ENCODE peak calls at places on chromosomes 12 and 14, in six cellular contexts. One of them, this sample, is unnamed.

GRCh38 chr14:31926652-31927347 is 150.3 kb upstream of the ARHGAP5 start:
- DNase-seq in CD4-positive, alpha-beta T cell: no peak
- DNase-seq in upper lobe of left lung: no peak
- DNase-seq in stomach: no peak
- DNase-seq in A549: no peak
- DNase-seq in mucosa of descending colon: no peak
- DNase-seq in this sample: no peak

GRCh38 chr12:12275874-12276273 is 9.0 kb upstream of the LRP6 start:
- DNase-seq in CD4-positive, alpha-beta T cell: no peak
- DNase-seq in upper lobe of left lung: no peak
- DNase-seq in stomach: no peak
- DNase-seq in A549: no peak
- DNase-seq in mucosa of descending colon: no peak
- DNase-seq in this sample: no peak

GRCh38 chr12:90366286-90366685 is 588.7 kb downstream of the CCER1 start:
- DNase-seq in CD4-positive, alpha-beta T cell: no peak
- DNase-seq in upper lobe of left lung: no peak
- DNase-seq in stomach: no peak
- DNase-seq in A549: no peak
- DNase-seq in mucosa of descending colon: no peak
- DNase-seq in this sample: no peak

GRCh38 chr12:5612556-5613421 is 180.9 kb downstream of the NTF3 start:
- DNase-seq in CD4-positive, alpha-beta T cell: no peak
- DNase-seq in upper lobe of left lung: no peak
- DNase-seq in stomach: no peak
- DNase-seq in A549: no peak
- DNase-seq in mucosa of descending colon: no peak
- DNase-seq in this sample: no peak

GRCh38 chr12:93245543-93245942 is 132.2 kb upstream of the NUDT4 start:
- DNase-seq in CD4-positive, alpha-beta T cell: peak; percentile 56
- DNase-seq in upper lobe of left lung: no peak
- DNase-seq in stomach: no peak
- DNase-seq in A549: no peak
- DNase-seq in mucosa of descending colon: no peak
- DNase-seq in this sample: no peak

GRCh38 chr14:104872469-104873341 is 7.6 kb downstream of the CEP170B start:
- DNase-seq in CD4-positive, alpha-beta T cell: no peak
- DNase-seq in upper lobe of left lung: no peak
- DNase-seq in stomach: peak; percentile 65
- DNase-seq in A549: no peak
- DNase-seq in mucosa of descending colon: peak; percentile 53
- DNase-seq in this sample: no peak

GRCh38 chr14:77889971-77890442 is 90.1 kb downstream of the ADCK1 start:
- DNase-seq in CD4-positive, alpha-beta T cell: no peak
- DNase-seq in upper lobe of left lung: no peak
- DNase-seq in stomach: no peak
- DNase-seq in A549: no peak
- DNase-seq in mucosa of descending colon: no peak
- DNase-seq in this sample: no peak

GRCh38 chr14:61193471-61193870 is 87.7 kb downstream of the TMEM30B start:
- DNase-seq in CD4-positive, alpha-beta T cell: no peak
- DNase-seq in upper lobe of left lung: no peak
- DNase-seq in stomach: no peak
- DNase-seq in A549: no peak
- DNase-seq in mucosa of descending colon: no peak
- DNase-seq in this sample: no peak

GRCh38 chr14:54133896-54134295 is 177.3 kb upstream of the BMP4 start:
- DNase-seq in CD4-positive, alpha-beta T cell: no peak
- DNase-seq in upper lobe of left lung: peak; percentile 54
- DNase-seq in stomach: no peak
- DNase-seq in A549: peak; percentile 32
- DNase-seq in mucosa of descending colon: no peak
- DNase-seq in this sample: no peak

GRCh38 chr12:21276826-21277225 is 57.9 kb downstream of the SLCO1A2 start:
- DNase-seq in CD4-positive, alpha-beta T cell: no peak
- DNase-seq in upper lobe of left lung: peak; percentile 24
- DNase-seq in stomach: no peak
- DNase-seq in A549: no peak
- DNase-seq in mucosa of descending colon: no peak
- DNase-seq in this sample: no peak

GRCh38 chr12:43148711-43149110 is 403.3 kb downstream of the ADAMTS20 start:
- DNase-seq in CD4-positive, alpha-beta T cell: no peak
- DNase-seq in upper lobe of left lung: no peak
- DNase-seq in stomach: no peak
- DNase-seq in A549: no peak
- DNase-seq in mucosa of descending colon: no peak
- DNase-seq in this sample: no peak

GRCh38 chr12:53955776-53956250 is 1.1 kb downstream of the HOXC12 start:
- DNase-seq in CD4-positive, alpha-beta T cell: no peak
- DNase-seq in upper lobe of left lung: no peak
- DNase-seq in stomach: no peak
- DNase-seq in A549: no peak
- DNase-seq in mucosa of descending colon: no peak
- DNase-seq in this sample: no peak

GRCh38 chr14:83556746-83557460 is 1973.0 kb upstream of the FLRT2 start:
- DNase-seq in CD4-positive, alpha-beta T cell: no peak
- DNase-seq in upper lobe of left lung: no peak
- DNase-seq in stomach: no peak
- DNase-seq in A549: peak; percentile 11
- DNase-seq in mucosa of descending colon: no peak
- DNase-seq in this sample: no peak

GRCh38 chr14:97916669-97917068 is 1119.5 kb downstream of the VRK1 start:
- DNase-seq in CD4-positive, alpha-beta T cell: no peak
- DNase-seq in upper lobe of left lung: no peak
- DNase-seq in stomach: no peak
- DNase-seq in A549: no peak
- DNase-seq in mucosa of descending colon: no peak
- DNase-seq in this sample: no peak
- H3K9me3 ChIP-seq in CD4-positive, alpha-beta T cell: no peaks in the 10 kb centered on the region
- H3K9me3 ChIP-seq in upper lobe of left lung: no peaks in the 10 kb centered on the region
- H3K9me3 ChIP-seq in stomach: no peaks in the 10 kb centered on the region
- H3K9me3 ChIP-seq in A549: no peaks in the 10 kb centered on the region
- H3K9me3 ChIP-seq in mucosa of descending colon: no peaks in the 10 kb centered on the region
- H3K9me3 ChIP-seq in this sample: no peaks in the 10 kb centered on the region

DNA sequence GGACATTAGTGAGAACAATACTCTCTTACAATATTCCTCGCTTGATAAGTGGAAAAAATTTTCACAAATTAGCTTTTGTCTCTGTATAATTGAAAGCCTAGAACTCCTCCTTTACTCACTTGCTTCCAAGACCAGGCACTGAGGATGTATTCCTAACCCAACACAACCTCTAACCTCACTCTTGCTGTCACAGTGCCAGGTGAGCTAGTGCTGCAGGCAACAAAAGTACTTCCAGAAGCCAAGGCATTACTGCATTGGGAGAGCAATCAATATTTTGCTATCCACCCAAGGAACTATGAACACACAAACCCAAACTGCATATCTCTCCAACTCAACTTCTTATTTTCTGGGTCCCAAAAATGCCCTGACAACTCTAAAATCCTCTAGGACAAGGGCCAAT is 1081.0 kb downstream of the VRK1 start:
- DNase-seq in CD4-positive, alpha-beta T cell: no peak
- DNase-seq in upper lobe of left lung: no peak
- DNase-seq in stomach: no peak
- DNase-seq in A549: no peak
- DNase-seq in mucosa of descending colon: no peak
- DNase-seq in this sample: no peak
- H3K9me3 ChIP-seq in CD4-positive, alpha-beta T cell: no peaks in the 10 kb centered on the region
- H3K9me3 ChIP-seq in upper lobe of left lung: no peaks in the 10 kb centered on the region
- H3K9me3 ChIP-seq in stomach: no peaks in the 10 kb centered on the region
- H3K9me3 ChIP-seq in A549: no peaks in the 10 kb centered on the region
- H3K9me3 ChIP-seq in mucosa of descending colon: no peaks in the 10 kb centered on the region
- H3K9me3 ChIP-seq in this sample: no peaks in the 10 kb centered on the region

DNA sequence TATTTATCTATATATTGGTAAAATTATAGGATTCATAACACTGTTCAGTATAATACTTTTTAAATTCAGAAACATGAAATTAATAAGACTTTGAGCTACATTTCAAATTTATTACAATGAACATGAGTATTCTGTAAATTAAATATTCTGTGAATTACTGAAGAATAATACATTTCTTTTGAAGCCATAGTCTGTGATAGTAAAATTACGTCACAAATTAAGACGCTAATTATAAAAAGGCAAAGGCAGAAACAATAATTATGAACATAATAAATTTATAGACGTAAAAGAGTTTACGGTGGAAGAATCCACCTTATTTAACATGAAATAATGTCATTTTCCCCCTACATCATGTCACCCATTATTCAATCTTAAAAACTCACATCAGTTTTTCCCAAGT is 118.9 kb downstream of the NOVA1 start:
- DNase-seq in CD4-positive, alpha-beta T cell: no peak
- DNase-seq in upper lobe of left lung: no peak
- DNase-seq in stomach: no peak
- DNase-seq in A549: no peak
- DNase-seq in mucosa of descending colon: no peak
- DNase-seq in this sample: no peak
- H3K9me3 ChIP-seq in CD4-positive, alpha-beta T cell: no peaks in the 10 kb centered on the region
- H3K9me3 ChIP-seq in upper lobe of left lung: no peaks in the 10 kb centered on the region
- H3K9me3 ChIP-seq in stomach: no peaks in the 10 kb centered on the region
- H3K9me3 ChIP-seq in A549: no peaks in the 10 kb centered on the region
- H3K9me3 ChIP-seq in mucosa of descending colon: no peaks in the 10 kb centered on the region
- H3K9me3 ChIP-seq in this sample: no peaks in the 10 kb centered on the region

GRCh38 chr12:133046698-133047097 is 9.4 kb downstream of the ZNF84 start:
- DNase-seq in CD4-positive, alpha-beta T cell: no peak
- DNase-seq in upper lobe of left lung: no peak
- DNase-seq in stomach: no peak
- DNase-seq in A549: no peak
- DNase-seq in mucosa of descending colon: no peak
- DNase-seq in this sample: no peak
- H3K9me3 ChIP-seq in CD4-positive, alpha-beta T cell: peaks cover 97% of the 10 kb centered on the region
- H3K9me3 ChIP-seq in upper lobe of left lung: peaks cover 98% of the 10 kb centered on the region
- H3K9me3 ChIP-seq in stomach: peaks cover 86% of the 10 kb centered on the region
- H3K9me3 ChIP-seq in A549: peaks cover 98% of the 10 kb centered on the region
- H3K9me3 ChIP-seq in mucosa of descending colon: peaks cover 98% of the 10 kb centered on the region
- H3K9me3 ChIP-seq in this sample: peaks cover 100% of the 10 kb centered on the region

This sample was measured in breast epithelium.